ENCODE peak calls at places on chromosomes 1 and 21, in ten cellular contexts. K is left ventricle myocardium superior; Q is amniotic stem cell; Y is ELF-1; Z is HS-5; B is NCI-H1436; X is AG08396; L is activated gamma-delta T cell treated with Interleukin-2 at 50 U/mL for 16 hours; U is stimulated activated CD4-positive, alpha-beta T cell treated with anti-CD3 and anti-CD28 coated beads, Interleukin-15, amount 100 ng/mL, for 48 hours; R is NCI-H345. J is an unnamed sample.

GRCh38 chr1:108719654-108720435 is 7.1 kb downstream of the FNDC7 start:
- DNase-seq in K (no peak), Q (peak), Y (peak), Z (peak), B (no peak), X (peak), L (no peak), U (no peak), R (no peak), J (no peak)

GRCh38 chr1:94012686-94013330 is 103.6 kb upstream of the GCLM start:
- DNase-seq in K (peak), Q (no peak), Y (peak), Z (no peak), B (no peak), X (no peak), L (no peak), U (no peak), R (no peak), J (no peak)

GRCh38 chr1:178011864-178012476 is 42.1 kb upstream of the SEC16B start:
- DNase-seq in K (no peak), Q (no peak), Y (no peak), Z (no peak), B (no peak), X (no peak), L (no peak), U (no peak), R (no peak), J (no peak)

GRCh38 chr1:111707906-111708305 is 31.3 kb downstream of the INKA2 start:
- DNase-seq in K (no peak), Q (no peak), Y (no peak), Z (no peak), B (no peak), X (no peak), L (no peak), U (no peak), R (no peak), J (no peak)

GRCh38 chr1:157951219-157951618 is 42.2 kb upstream of the KIRREL1 start:
- DNase-seq in K (no peak), Q (no peak), Y (no peak), Z (no peak), B (no peak), X (no peak), L (no peak), U (no peak), R (no peak), J (no peak)

GRCh38 chr1:53653631-53654030 is 85.3 kb downstream of the GLIS1 start:
- DNase-seq in K (no peak), Q (no peak), Y (no peak), Z (no peak), B (no peak), X (no peak), L (no peak), U (no peak), R (no peak), J (no peak)

GRCh38 chr1:42319128-42319851 is 15.7 kb downstream of the FOXJ3 start:
- DNase-seq in K (no peak), Q (no peak), Y (no peak), Z (no peak), B (no peak), X (peak), L (peak), U (no peak), R (no peak), J (no peak)

GRCh38 chr1:203464226-203464625 is 11.4 kb upstream of the PRELP start:
- DNase-seq in K (peak), Q (no peak), Y (no peak), Z (no peak), B (no peak), X (no peak), L (no peak), U (no peak), R (peak), J (no peak)

GRCh38 chr1:106517218-106517617 is 539.3 kb upstream of the PRMT6 start:
- DNase-seq in K (no peak), Q (no peak), Y (no peak), Z (no peak), B (no peak), X (no peak), L (no peak), U (no peak), R (no peak), J (no peak)

GRCh38 chr1:104467590-104467989 is 717.9 kb downstream of the AMY1C start:
- DNase-seq in K (no peak), Q (no peak), Y (no peak), Z (no peak), B (no peak), X (no peak), L (no peak), U (no peak), R (no peak), J (no peak)

GRCh38 chr1:44723496-44724407 is 7.2 kb downstream of the RNU5D-1 start:
- DNase-seq in K (peak), Q (no peak), Y (no peak), Z (no peak), B (no peak), X (no peak), L (no peak), U (peak), R (no peak), J (no peak)

GRCh38 chr1:174165471-174166137 is 6.3 kb downstream of the RABGAP1L start:
- DNase-seq in K (peak), Q (no peak), Y (no peak), Z (no peak), B (no peak), X (peak), L (no peak), U (no peak), R (no peak), J (no peak)

GRCh38 chr1:175941164-175941563 is 197.8 kb upstream of the TNR start:
- DNase-seq in K (no peak), Q (no peak), Y (no peak), Z (no peak), B (no peak), X (no peak), L (no peak), U (no peak), R (no peak), J (no peak)

GRCh38 chr1:33348676-33349080 is 27.8 kb upstream of the A3GALT2 start:
- DNase-seq in K (no peak), Q (no peak), Y (no peak), Z (no peak), B (no peak), X (no peak), L (no peak), U (peak), R (no peak), J (peak)

GRCh38 chr1:66685265-66685664 is 67.0 kb upstream of the DYNLT5 start:
- DNase-seq in K (no peak), Q (no peak), Y (no peak), Z (no peak), B (no peak), X (no peak), L (no peak), U (no peak), R (no peak), J (no peak)

GRCh38 chr21:44625756-44626155 is 1.1 kb upstream of the KRTAP10-9 start:
- DNase-seq in K (no peak), Q (no peak), Y (no peak), Z (no peak), B (no peak), X (no peak), L (no peak), U (no peak), R (no peak), J (no peak)

GRCh38 chr1:37474697-37475379 is 458 bp downstream of the ZC3H12A start:
- DNase-seq in K (peak), Q (no peak), Y (peak), Z (no peak), B (no peak), X (peak), L (no peak), U (no peak), R (no peak), J (no peak)

GRCh38 chr1:91699339-91699970 is 186.5 kb downstream of the TGFBR3 start:
- DNase-seq in K (no peak), Q (peak), Y (no peak), Z (peak), B (no peak), X (peak), L (no peak), U (no peak), R (no peak), J (no peak)

GRCh38 chr1:25680701-25681100 is 64.1 kb downstream of the MAN1C1 start:
- DNase-seq in K (no peak), Q (no peak), Y (no peak), Z (no peak), B (no peak), X (no peak), L (no peak), U (no peak), R (no peak), J (no peak)

GRCh38 chr1:228478326-228478725 is 8.9 kb upstream of the RNF187 start:
- DNase-seq in K (no peak), Q (no peak), Y (peak), Z (no peak), B (no peak), X (no peak), L (no peak), U (no peak), R (no peak), J (no peak)

GRCh38 chr1:156052862-156053769 is 482 bp downstream of the UBQLN4 start:
- DNase-seq in K (peak), Q (peak), Y (peak), Z (peak), B (peak), X (peak), L (peak), U (peak), R (peak), J (peak)

GRCh38 chr1:205610036-205610435 is 21.8 kb downstream of the ELK4 start:
- DNase-seq in K (no peak), Q (no peak), Y (peak), Z (no peak), B (no peak), X (peak), L (no peak), U (no peak), R (no peak), J (no peak)

GRCh38 chr1:77126309-77126708 is 92.9 kb downstream of the PIGK start:
- DNase-seq in K (no peak), Q (peak), Y (peak), Z (peak), B (peak), X (peak), L (no peak), U (no peak), R (peak), J (no peak)

GRCh38 chr1:198125995-198126758 is 30.6 kb upstream of the NEK7 start:
- DNase-seq in K (no peak), Q (no peak), Y (no peak), Z (no peak), B (no peak), X (peak), L (no peak), U (no peak), R (no peak), J (no peak)

GRCh38 chr1:22114083-22115012 is 28.5 kb downstream of the WNT4 start:
- DNase-seq in K (peak), Q (no peak), Y (peak), Z (no peak), B (no peak), X (no peak), L (no peak), U (no peak), R (no peak), J (no peak)

GRCh38 chr1:83531910-83532309 is 467.0 kb downstream of the TTLL7 start:
- DNase-seq in K (no peak), Q (no peak), Y (no peak), Z (no peak), B (no peak), X (no peak), L (no peak), U (no peak), R (no peak), J (no peak)

GRCh38 chr1:215682232-215682631 is 115.1 kb downstream of the KCTD3 start:
- DNase-seq in K (no peak), Q (no peak), Y (no peak), Z (no peak), B (peak), X (no peak), L (no peak), U (no peak), R (peak), J (no peak)

GRCh38 chr1:117609471-117609911 is 3.6 kb downstream of the TENT5C start:
- DNase-seq in K (peak), Q (no peak), Y (no peak), Z (no peak), B (no peak), X (peak), L (no peak), U (no peak), R (no peak), J (no peak)

GRCh38 chr1:157104598-157105293 is 5.1 kb upstream of the ETV3L start:
- DNase-seq in K (no peak), Q (no peak), Y (no peak), Z (no peak), B (no peak), X (no peak), L (no peak), U (no peak), R (no peak), J (no peak)

GRCh38 chr1:228938248-228938891 is 203.1 kb downstream of the RHOU start:
- DNase-seq in K (no peak), Q (no peak), Y (peak), Z (no peak), B (no peak), X (no peak), L (peak), U (no peak), R (peak), J (no peak)

GRCh38 chr1:62294211-62294610 is 25.0 kb downstream of the KANK4 start:
- DNase-seq in K (no peak), Q (no peak), Y (peak), Z (no peak), B (no peak), X (no peak), L (no peak), U (no peak), R (peak), J (no peak)

GRCh38 chr1:191757003-191757402 is 401.3 kb upstream of the RGS18 start:
- DNase-seq in K (no peak), Q (no peak), Y (no peak), Z (no peak), B (no peak), X (no peak), L (no peak), U (no peak), R (no peak), J (no peak)

GRCh38 chr1:67382292-67382691 is 47.9 kb downstream of the SERBP1 start:
- DNase-seq in K (no peak), Q (no peak), Y (no peak), Z (no peak), B (no peak), X (no peak), L (no peak), U (no peak), R (no peak), J (no peak)

GRCh38 chr1:20290624-20291597 is at the start of gene VWA5B1:
- DNase-seq in K (no peak), Q (no peak), Y (peak), Z (no peak), B (peak), X (no peak), L (no peak), U (no peak), R (peak), J (no peak)

GRCh38 chr1:51697160-51697559 is 80.3 kb downstream of the OSBPL9 start:
- DNase-seq in K (no peak), Q (no peak), Y (no peak), Z (no peak), B (no peak), X (no peak), L (no peak), U (no peak), R (no peak), J (no peak)

GRCh38 chr1:220813013-220813412 is 26.3 kb downstream of the MTARC1 start:
- DNase-seq in K (no peak), Q (no peak), Y (no peak), Z (no peak), B (no peak), X (no peak), L (no peak), U (no peak), R (no peak), J (no peak)

GRCh38 chr21:45050786-45051489 is 23.4 kb upstream of the ADARB1 start:
- DNase-seq in K (no peak), Q (no peak), Y (no peak), Z (no peak), B (no peak), X (peak), L (no peak), U (no peak), R (no peak), J (no peak)

GRCh38 chr1:90616395-90616794 is 100.7 kb downstream of the BARHL2 start:
- DNase-seq in K (no peak), Q (no peak), Y (peak), Z (no peak), B (no peak), X (no peak), L (no peak), U (no peak), R (peak), J (no peak)